ENCODE peak calls at places on chromosome 13, in seven cellular contexts. One of them, this sample, is unnamed. For H3K36me3, the result is how much of the 10 kb centered on the place peaks cover.

GRCh38 chr13:29239653-29240525 is 355.6 kb downstream of the SLC7A1 start:
- DNase-seq in HAP-1: no peak
- DNase-seq in K562: no peak
- DNase-seq in CD8-positive, alpha-beta memory T cell: no peak
- DNase-seq in body of pancreas: no peak
- DNase-seq in breast epithelium: no peak
- DNase-seq in mesendoderm: no peak
- DNase-seq in this sample: no peak

GRCh38 chr13:78319101-78319627 is 284.2 kb downstream of the POU4F1 start:
- DNase-seq in HAP-1: no peak
- DNase-seq in K562: no peak
- DNase-seq in CD8-positive, alpha-beta memory T cell: no peak
- DNase-seq in body of pancreas: no peak
- DNase-seq in breast epithelium: no peak
- DNase-seq in mesendoderm: no peak
- DNase-seq in this sample: no peak

GRCh38 chr13:51257187-51257586 is 35.0 kb downstream of the FAM124A start:
- DNase-seq in HAP-1: no peak
- DNase-seq in K562: peak
- DNase-seq in CD8-positive, alpha-beta memory T cell: no peak
- DNase-seq in body of pancreas: no peak
- DNase-seq in breast epithelium: no peak
- DNase-seq in mesendoderm: peak
- DNase-seq in this sample: no peak

GRCh38 chr13:113882716-113883115 is 18.8 kb upstream of the GAS6 start:
- DNase-seq in HAP-1: no peak
- DNase-seq in K562: no peak
- DNase-seq in CD8-positive, alpha-beta memory T cell: no peak
- DNase-seq in body of pancreas: no peak
- DNase-seq in breast epithelium: no peak
- DNase-seq in mesendoderm: no peak
- DNase-seq in this sample: peak

GRCh38 chr13:62300021-62300420 is 884.4 kb upstream of the PCDH20 start:
- DNase-seq in HAP-1: peak
- DNase-seq in K562: no peak
- DNase-seq in CD8-positive, alpha-beta memory T cell: no peak
- DNase-seq in body of pancreas: no peak
- DNase-seq in breast epithelium: no peak
- DNase-seq in mesendoderm: peak
- DNase-seq in this sample: no peak

GRCh38 chr13:53001444-53001843 is 27.2 kb upstream of the OLFM4 start:
- DNase-seq in HAP-1: no peak
- DNase-seq in K562: no peak
- DNase-seq in CD8-positive, alpha-beta memory T cell: no peak
- DNase-seq in body of pancreas: no peak
- DNase-seq in breast epithelium: no peak
- DNase-seq in mesendoderm: no peak
- DNase-seq in this sample: no peak

GRCh38 chr13:101757446-101758039 is 305.1 kb downstream of the ITGBL1 start:
- DNase-seq in HAP-1: peak
- DNase-seq in K562: no peak
- DNase-seq in CD8-positive, alpha-beta memory T cell: no peak
- DNase-seq in body of pancreas: no peak
- DNase-seq in breast epithelium: no peak
- DNase-seq in mesendoderm: peak
- DNase-seq in this sample: no peak

GRCh38 chr13:72163671-72164070 is 296.7 kb upstream of the DACH1 start:
- DNase-seq in HAP-1: peak
- DNase-seq in K562: no peak
- DNase-seq in CD8-positive, alpha-beta memory T cell: no peak
- DNase-seq in body of pancreas: no peak
- DNase-seq in breast epithelium: no peak
- DNase-seq in mesendoderm: no peak
- DNase-seq in this sample: no peak

GRCh38 chr13:72164811-72165210 is 297.8 kb upstream of the DACH1 start:
- DNase-seq in HAP-1: no peak
- DNase-seq in K562: no peak
- DNase-seq in CD8-positive, alpha-beta memory T cell: no peak
- DNase-seq in body of pancreas: no peak
- DNase-seq in breast epithelium: no peak
- DNase-seq in mesendoderm: no peak
- DNase-seq in this sample: no peak

GRCh38 chr13:83221813-83222241 is 660.4 kb downstream of the SLITRK1 start:
- DNase-seq in HAP-1: no peak
- DNase-seq in K562: no peak
- DNase-seq in CD8-positive, alpha-beta memory T cell: no peak
- DNase-seq in body of pancreas: no peak
- DNase-seq in breast epithelium: no peak
- DNase-seq in mesendoderm: no peak
- DNase-seq in this sample: no peak

GRCh38 chr13:67735651-67736050 is 505.5 kb upstream of the PCDH9 start:
- DNase-seq in HAP-1: no peak
- DNase-seq in K562: no peak
- DNase-seq in CD8-positive, alpha-beta memory T cell: no peak
- DNase-seq in body of pancreas: no peak
- DNase-seq in breast epithelium: no peak
- DNase-seq in mesendoderm: no peak
- DNase-seq in this sample: no peak

GRCh38 chr13:28865312-28865711 is 45.2 kb downstream of the MTUS2 start:
- DNase-seq in HAP-1: no peak
- DNase-seq in K562: no peak
- DNase-seq in CD8-positive, alpha-beta memory T cell: no peak
- DNase-seq in body of pancreas: no peak
- DNase-seq in breast epithelium: no peak
- DNase-seq in mesendoderm: no peak
- DNase-seq in this sample: no peak

GRCh38 chr13:63367522-63368198 is 1952.0 kb upstream of the PCDH20 start:
- DNase-seq in HAP-1: no peak
- DNase-seq in K562: no peak
- DNase-seq in CD8-positive, alpha-beta memory T cell: no peak
- DNase-seq in body of pancreas: no peak
- DNase-seq in breast epithelium: no peak
- DNase-seq in mesendoderm: no peak
- DNase-seq in this sample: no peak

GRCh38 chr13:93673885-93674284 is 447.3 kb downstream of the GPC6 start:
- DNase-seq in HAP-1: no peak
- DNase-seq in K562: no peak
- DNase-seq in CD8-positive, alpha-beta memory T cell: no peak
- DNase-seq in body of pancreas: no peak
- DNase-seq in breast epithelium: no peak
- DNase-seq in mesendoderm: no peak
- DNase-seq in this sample: no peak

GRCh38 chr13:54198911-54199310 is 1170.3 kb downstream of the OLFM4 start:
- DNase-seq in HAP-1: peak
- DNase-seq in K562: no peak
- DNase-seq in CD8-positive, alpha-beta memory T cell: no peak
- DNase-seq in body of pancreas: no peak
- DNase-seq in breast epithelium: no peak
- DNase-seq in mesendoderm: no peak
- DNase-seq in this sample: no peak

GRCh38 chr13:66689628-66690027 is 540.5 kb downstream of the PCDH9 start:
- DNase-seq in HAP-1: peak
- DNase-seq in K562: no peak
- DNase-seq in CD8-positive, alpha-beta memory T cell: no peak
- DNase-seq in body of pancreas: no peak
- DNase-seq in breast epithelium: no peak
- DNase-seq in mesendoderm: peak
- DNase-seq in this sample: no peak

DNA sequence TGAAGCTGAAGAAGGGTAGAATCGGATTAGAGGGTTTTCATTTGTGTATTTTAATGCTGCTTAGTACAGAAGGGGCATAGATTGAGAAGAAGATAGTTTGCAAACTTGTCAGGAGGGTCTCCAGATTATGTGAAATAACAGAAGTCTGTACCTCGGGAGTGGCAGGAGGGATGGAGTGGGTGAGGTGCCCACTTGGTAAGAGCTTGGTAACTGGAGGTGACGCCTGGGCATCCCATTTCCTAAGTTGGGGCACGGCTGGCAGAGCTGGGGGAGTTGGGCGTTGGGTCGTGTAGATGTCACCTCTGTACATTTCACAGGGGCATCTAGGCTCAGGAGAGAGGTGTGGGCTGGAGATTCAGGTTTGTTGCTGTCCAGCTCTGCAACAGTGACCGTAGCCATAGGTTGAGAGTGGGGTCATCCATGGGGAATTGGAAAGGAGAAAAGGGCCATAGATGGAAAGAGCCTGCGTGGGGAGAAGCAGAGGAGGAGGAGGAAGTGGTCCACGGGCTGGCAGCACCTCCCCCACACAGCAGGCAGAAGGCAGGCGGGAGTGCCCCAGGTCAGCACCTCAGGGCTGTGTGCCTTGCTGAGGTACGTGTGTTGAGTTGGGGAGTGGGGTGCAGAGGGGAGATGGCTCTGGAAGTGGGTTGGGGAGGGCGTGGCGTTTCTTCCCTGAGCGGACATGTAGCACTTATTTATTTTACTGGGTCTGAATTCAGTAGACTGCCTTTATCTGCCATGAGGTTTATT is 31.2 kb downstream of the MPHOSPH8 start:
- DNase-seq in HAP-1: no peak
- DNase-seq in K562: no peak
- DNase-seq in CD8-positive, alpha-beta memory T cell: no peak
- DNase-seq in body of pancreas: no peak
- DNase-seq in breast epithelium: no peak
- DNase-seq in mesendoderm: no peak
- DNase-seq in this sample: peak
- H3K36me3 ChIP-seq in HAP-1: half or more
- H3K36me3 ChIP-seq in K562: half or more
- H3K36me3 ChIP-seq in CD8-positive, alpha-beta memory T cell: half or more
- H3K36me3 ChIP-seq in body of pancreas: half or more
- H3K36me3 ChIP-seq in breast epithelium: under half
- H3K36me3 ChIP-seq in mesendoderm: under half
- H3K36me3 ChIP-seq in this sample: under half

DNA sequence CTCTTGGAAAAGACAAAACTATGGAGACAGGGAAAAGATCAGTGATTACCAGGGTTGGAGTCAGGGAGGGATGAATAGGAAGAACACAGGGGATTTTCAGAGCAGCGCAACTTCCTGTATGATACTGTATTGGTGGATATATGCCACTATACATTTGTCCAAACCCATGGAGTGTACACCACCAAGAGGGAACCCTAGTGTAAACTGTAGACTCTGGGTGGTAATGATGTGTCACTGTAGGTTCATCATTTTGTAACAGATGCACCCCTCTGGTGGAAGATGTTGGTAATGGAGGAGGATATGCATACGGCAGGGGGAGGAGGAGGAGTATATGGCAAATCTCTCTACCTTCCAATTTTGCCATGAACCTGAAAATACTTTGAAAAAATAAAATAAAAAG is 68.1 kb downstream of the UFM1 start:
- DNase-seq in HAP-1: no peak
- DNase-seq in K562: peak
- DNase-seq in CD8-positive, alpha-beta memory T cell: no peak
- DNase-seq in body of pancreas: no peak
- DNase-seq in breast epithelium: no peak
- DNase-seq in mesendoderm: peak
- DNase-seq in this sample: peak
- H3K4me3 ChIP-seq in HAP-1: no peak
- H3K4me3 ChIP-seq in K562: no peak
- H3K4me3 ChIP-seq in CD8-positive, alpha-beta memory T cell: no peak
- H3K4me3 ChIP-seq in body of pancreas: no peak
- H3K4me3 ChIP-seq in breast epithelium: no peak
- H3K4me3 ChIP-seq in mesendoderm: no peak
- H3K4me3 ChIP-seq in this sample: no peak

GRCh38 chr13:43102304-43102703 is 78.9 kb downstream of the DNAJC15 start:
- DNase-seq in HAP-1: no peak
- DNase-seq in K562: no peak
- DNase-seq in CD8-positive, alpha-beta memory T cell: no peak
- DNase-seq in body of pancreas: no peak
- DNase-seq in breast epithelium: no peak
- DNase-seq in mesendoderm: no peak
- DNase-seq in this sample: no peak

GRCh38 chr13:43094901-43095300 is 71.5 kb downstream of the DNAJC15 start:
- DNase-seq in HAP-1: no peak
- DNase-seq in K562: no peak
- DNase-seq in CD8-positive, alpha-beta memory T cell: no peak
- DNase-seq in body of pancreas: no peak
- DNase-seq in breast epithelium: no peak
- DNase-seq in mesendoderm: no peak
- DNase-seq in this sample: no peak

GRCh38 chr13:43095771-43096719 is 72.7 kb downstream of the DNAJC15 start:
- DNase-seq in HAP-1: no peak
- DNase-seq in K562: no peak
- DNase-seq in CD8-positive, alpha-beta memory T cell: no peak
- DNase-seq in body of pancreas: peak
- DNase-seq in breast epithelium: no peak
- DNase-seq in mesendoderm: no peak
- DNase-seq in this sample: no peak

GRCh38 chr13:43100667-43101066 is 77.3 kb downstream of the DNAJC15 start:
- DNase-seq in HAP-1: no peak
- DNase-seq in K562: no peak
- DNase-seq in CD8-positive, alpha-beta memory T cell: no peak
- DNase-seq in body of pancreas: no peak
- DNase-seq in breast epithelium: no peak
- DNase-seq in mesendoderm: no peak
- DNase-seq in this sample: no peak
- H3K36me3 ChIP-seq in HAP-1: under half
- H3K36me3 ChIP-seq in K562: under half
- H3K36me3 ChIP-seq in CD8-positive, alpha-beta memory T cell: under half
- H3K36me3 ChIP-seq in body of pancreas: under half
- H3K36me3 ChIP-seq in breast epithelium: under half
- H3K36me3 ChIP-seq in mesendoderm: under half
- H3K36me3 ChIP-seq in this sample: under half

DNA sequence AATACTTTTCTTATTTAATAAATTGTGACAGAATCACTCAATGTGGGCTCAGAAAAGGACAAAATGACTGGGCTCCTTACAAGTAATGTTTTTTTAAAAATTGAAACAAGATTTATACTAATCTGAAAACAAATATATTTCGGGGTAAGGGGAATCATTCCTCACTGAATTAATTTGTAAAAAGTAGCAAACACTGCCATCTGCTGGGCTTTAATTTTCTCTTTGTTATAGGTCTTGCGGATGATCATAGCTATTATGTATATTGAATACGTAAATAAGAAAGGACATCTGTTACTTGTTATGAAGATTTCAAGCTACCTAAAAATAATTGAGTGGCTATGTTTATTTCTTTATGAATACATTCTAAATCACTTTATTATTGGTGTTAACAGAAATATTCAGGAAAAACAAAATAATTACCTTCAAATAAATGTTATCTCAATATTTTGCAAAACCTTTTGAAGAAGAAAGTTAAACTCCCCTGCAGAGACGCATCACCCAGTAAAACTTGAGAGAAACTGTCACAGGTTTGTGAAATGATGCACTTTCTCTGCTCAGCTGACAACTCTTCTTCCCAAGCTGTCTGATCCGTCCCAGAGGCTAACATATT is 17.8 kb upstream of the ENOX1 start:
- DNase-seq in HAP-1: peak
- DNase-seq in K562: no peak
- DNase-seq in CD8-positive, alpha-beta memory T cell: no peak
- DNase-seq in body of pancreas: peak
- DNase-seq in breast epithelium: no peak
- DNase-seq in mesendoderm: peak
- DNase-seq in this sample: peak
- H3K4me3 ChIP-seq in HAP-1: no peak
- H3K4me3 ChIP-seq in K562: no peak
- H3K4me3 ChIP-seq in CD8-positive, alpha-beta memory T cell: no peak
- H3K4me3 ChIP-seq in body of pancreas: no peak
- H3K4me3 ChIP-seq in breast epithelium: no peak
- H3K4me3 ChIP-seq in mesendoderm: no peak
- H3K4me3 ChIP-seq in this sample: no peak

This sample was measured in H7.